ENCODE peak calls at places on chromosome 18, in four cellular contexts. W is PC-3, C is tibial artery, A is H1. T is an unnamed sample. For H3K27me3, the result is how much of the 10 kb centered on the place peaks cover.

GRCh38 chr18:64936671-64937070 is 787.8 kb upstream of the LINC00305 start:
- DNase-seq in W (no peak), C (no peak), A (no peak), T (no peak)

GRCh38 chr18:23648930-23649622 is 13.6 kb downstream of the ANKRD29 start:
- DNase-seq in W (no peak), C (no peak), A (no peak), T (no peak)

GRCh38 chr18:69484699-69485396 is 84.2 kb downstream of the DOK6 start:
- DNase-seq in W (peak), C (no peak), A (no peak), T (no peak)

GRCh38 chr18:36828157-36828629 is 609 bp downstream of the TPGS2 start:
- DNase-seq in W (peak), C (peak), A (no peak), T (peak)

GRCh38 chr18:67710639-67711038 is 194.1 kb upstream of the DSEL start:
- DNase-seq in A (no peak), C (no peak), W (peak), T (peak)

GRCh38 chr18:77369644-77370043 is 120.0 kb downstream of the GALR1 start:
- DNase-seq in W (no peak), C (no peak), A (no peak), T (no peak)

GRCh38 chr18:22685788-22686187 is 247.3 kb upstream of the RBBP8 start:
- DNase-seq in W (no peak), C (no peak), A (no peak), T (no peak)

GRCh38 chr18:74632856-74633255 is 35.2 kb downstream of the ZNF407 start:
- DNase-seq in A (no peak), W (no peak), C (no peak), T (no peak)

GRCh38 chr18:23712445-23712844 is 23.2 kb downstream of the LAMA3 start:
- DNase-seq in C (no peak), W (peak), A (no peak), T (no peak)

GRCh38 chr18:48777026-48777736 is 173.6 kb downstream of the SMAD7 start:
- DNase-seq in W (peak), A (peak), C (peak), T (peak)

GRCh38 chr18:37124511-37124910 is 295.6 kb downstream of the KIAA1328 start:
- DNase-seq in A (no peak), C (no peak), W (no peak), T (no peak)

GRCh38 chr18:34159691-34160185 is 65.0 kb downstream of the NOL4 start:
- DNase-seq in W (no peak), A (no peak), C (no peak), T (no peak)

GRCh38 chr18:7452331-7452730 is 114.8 kb upstream of the PTPRM start:
- DNase-seq in W (peak), A (peak), C (no peak), T (peak)

GRCh38 chr18:43247944-43248343 is 29.3 kb downstream of the SYT4 start:
- DNase-seq in W (no peak), A (no peak), C (no peak), T (no peak)

GRCh38 chr18:41266616-41267015 is 688.4 kb upstream of the PIK3C3 start:
- DNase-seq in C (no peak), A (no peak), W (peak), T (no peak)

GRCh38 chr18:73384246-73384645 is 516.5 kb upstream of the NETO1 start:
- DNase-seq in W (no peak), C (no peak), A (no peak), T (no peak)

GRCh38 chr18:36766836-36767235 is 62.0 kb downstream of the TPGS2 start:
- DNase-seq in A (no peak), C (no peak), W (no peak), T (no peak)

GRCh38 chr18:38586327-38586726 is 1020.7 kb upstream of the CELF4 start:
- DNase-seq in W (no peak), C (no peak), A (no peak), T (no peak)

GRCh38 chr18:56221195-56222065 is 417.0 kb downstream of the TXNL1 start:
- DNase-seq in W (peak), C (no peak), A (no peak), T (no peak)

GRCh38 chr18:40258298-40258697 is 1696.7 kb upstream of the PIK3C3 start:
- DNase-seq in A (no peak), C (no peak), W (no peak), T (no peak)

GRCh38 chr18:24986611-24987270 is 365.2 kb downstream of the ZNF521 start:
- DNase-seq in A (no peak), C (no peak), W (no peak), T (no peak)

GRCh38 chr18:23231340-23232021 is 96.2 kb downstream of the CABLES1 start:
- DNase-seq in W (peak), C (peak), A (no peak), T (peak)

GRCh38 chr18:10661333-10661732 is 135.5 kb downstream of the NAPG start:
- DNase-seq in W (no peak), C (no peak), A (no peak), T (peak)

GRCh38 chr18:26307161-26307773 is 81.0 kb downstream of the TAF4B start:
- DNase-seq in W (peak), A (no peak), C (no peak), T (peak)

GRCh38 chr18:63267990-63268721 is 51.4 kb downstream of the BCL2 start:
- DNase-seq in W (no peak), C (no peak), A (no peak), T (peak)

GRCh38 chr18:48037481-48038271 is 107.2 kb upstream of the SMAD2 start:
- DNase-seq in A (no peak), C (peak), W (no peak), T (peak)

GRCh38 chr18:36331541-36331971 is 34.0 kb downstream of the FHOD3 start:
- DNase-seq in C (no peak), A (no peak), W (no peak), T (peak)

GRCh38 chr18:36338420-36338933 is 41.0 kb downstream of the FHOD3 start:
- DNase-seq in A (no peak), W (no peak), C (no peak), T (no peak)

GRCh38 chr18:37391698-37392548 is 173.7 kb downstream of the CELF4 start:
- DNase-seq in C (no peak), W (no peak), A (no peak), T (no peak)

GRCh38 chr18:35956226-35956625 is 16.3 kb upstream of the RMP24 start:
- DNase-seq in C (no peak), W (no peak), A (no peak), T (no peak)

GRCh38 chr18:39389800-39390379 is 1824.3 kb upstream of the CELF4 start:
- DNase-seq in C (no peak), W (no peak), A (peak), T (no peak)

GRCh38 chr18:67217551-67218166 is 298.9 kb downstream of the DSEL start:
- DNase-seq in C (no peak), A (no peak), W (peak), T (peak)

GRCh38 chr18:35949903-35950627 is 22.4 kb upstream of the RMP24 start:
- DNase-seq in A (no peak), C (peak), W (peak), T (peak)

GRCh38 chr18:21706386-21706865 is 1.9 kb upstream of the ABHD3 start:
- DNase-seq in W (no peak), C (no peak), A (no peak), T (no peak)

GRCh38 chr18:10057808-10058791 is 144.3 kb downstream of the VAPA start:
- DNase-seq in A (no peak), W (peak), C (peak), T (no peak)

GRCh38 chr18:24704921-24705620 is 244.6 kb downstream of the HRH4 start:
- DNase-seq in A (no peak), C (no peak), W (no peak), T (no peak)

GRCh38 chr18:23228102-23229051 is 93.1 kb downstream of the CABLES1 start:
- DNase-seq in W (peak), A (no peak), C (no peak), T (peak)

GRCh38 chr18:63511285-63511684 is 30.9 kb upstream of the SERPINB12 start:
- DNase-seq in C (no peak), W (peak), A (peak), T (peak)

GRCh38 chr18:74963820-74964446 is 245.0 kb downstream of the PTGR3 start:
- DNase-seq in W (peak), C (no peak), A (peak), T (peak)

DNA sequence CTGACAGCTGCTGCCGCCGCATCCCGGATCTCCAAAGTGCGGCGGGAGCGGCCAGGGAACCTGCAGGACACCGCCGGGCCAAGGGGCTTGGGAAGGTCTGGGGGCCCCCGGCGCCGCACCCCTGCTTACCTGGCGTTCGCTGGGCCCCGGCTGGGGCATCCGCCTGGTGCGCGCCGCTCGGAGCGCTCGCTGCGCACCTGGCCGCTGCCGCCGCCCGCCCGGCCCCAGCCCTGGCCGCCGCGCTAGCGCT is 321 bp downstream of the ATP8B1 start:
- DNase-seq in A (no peak), C (no peak), W (no peak), T (no peak)
- H3K27me3 ChIP-seq in A (under half), C (under half), W (under half), T (under half)

DNA sequence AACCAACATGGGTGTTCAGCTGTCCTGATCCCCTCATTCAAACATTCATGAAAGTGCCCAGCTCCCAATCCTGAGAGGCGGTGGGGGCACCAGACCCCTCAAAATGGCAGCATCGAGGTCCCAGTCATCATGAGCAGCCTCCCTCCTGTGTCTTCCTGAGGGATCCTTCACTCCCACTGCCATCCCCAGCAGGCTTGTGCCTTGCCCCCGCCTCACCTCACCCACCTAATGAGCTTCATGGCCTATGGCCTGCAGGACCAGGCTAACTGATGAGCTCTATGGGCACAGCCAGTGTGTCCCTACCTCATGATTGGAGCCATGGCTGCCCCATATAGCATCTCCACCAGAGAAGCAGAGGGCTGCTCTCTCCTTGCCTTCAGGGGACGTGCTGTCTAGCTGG is 47.3 kb upstream of the SLC14A2 start:
- DNase-seq in W (no peak), C (no peak), A (no peak), T (no peak)
- H3K27me3 ChIP-seq in W (under half), C (under half), A (under half), T (under half)

GRCh38 chr18:78970774-78971333 is 8.8 kb upstream of the SALL3 start:
- DNase-seq in C (no peak), W (no peak), A (no peak), T (no peak)
- H3K27me3 ChIP-seq in C (under half), W (half or more), A (under half), T (under half)

DNA sequence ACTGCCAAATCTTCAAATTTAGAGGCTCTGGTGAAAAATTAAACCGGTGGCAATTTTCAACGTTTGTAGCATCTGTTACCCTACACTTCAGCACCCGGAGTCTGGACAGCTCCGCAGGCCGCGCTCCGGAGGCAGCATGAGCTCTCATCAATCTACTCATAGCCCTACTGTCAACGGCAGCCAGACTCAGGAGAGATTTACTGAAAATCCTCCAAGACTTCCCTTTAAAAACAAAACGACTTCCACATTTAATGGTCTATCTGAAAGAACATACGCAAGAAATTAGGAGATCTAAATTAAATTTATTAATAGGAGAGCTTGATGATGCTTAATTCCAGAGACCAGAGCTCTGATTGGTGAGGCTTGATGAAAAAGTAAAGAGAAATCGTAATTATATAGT is 968 bp upstream of the ADCYAP1 start:
- DNase-seq in W (peak), C (no peak), A (no peak), T (peak)
- H3K27me3 ChIP-seq in W (half or more), C (under half), A (half or more), T (half or more)

DNA sequence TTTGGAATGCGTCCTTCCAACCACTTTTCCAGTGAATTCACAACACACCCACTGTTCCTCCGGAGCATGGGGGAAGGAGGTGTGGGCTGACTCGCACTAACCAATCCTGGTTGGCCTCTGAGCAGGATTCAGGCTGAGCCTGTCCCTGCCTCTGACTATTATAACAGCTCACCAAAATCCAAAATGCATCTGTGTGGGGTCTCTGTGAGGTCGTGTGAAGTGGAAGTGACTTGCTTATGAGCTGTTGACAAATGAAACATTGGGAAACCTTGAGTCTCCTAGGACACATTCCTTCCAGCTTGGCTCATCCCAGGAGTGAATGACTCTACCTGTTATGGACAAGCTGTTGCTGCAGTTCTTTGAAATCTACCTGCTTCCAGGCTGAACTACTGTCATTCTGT is 1.5 kb downstream of the CIDEA start:
- DNase-seq in C (no peak), A (no peak), W (peak), T (no peak)
- H3K27me3 ChIP-seq in C (under half), A (under half), W (under half), T (under half)

DNA sequence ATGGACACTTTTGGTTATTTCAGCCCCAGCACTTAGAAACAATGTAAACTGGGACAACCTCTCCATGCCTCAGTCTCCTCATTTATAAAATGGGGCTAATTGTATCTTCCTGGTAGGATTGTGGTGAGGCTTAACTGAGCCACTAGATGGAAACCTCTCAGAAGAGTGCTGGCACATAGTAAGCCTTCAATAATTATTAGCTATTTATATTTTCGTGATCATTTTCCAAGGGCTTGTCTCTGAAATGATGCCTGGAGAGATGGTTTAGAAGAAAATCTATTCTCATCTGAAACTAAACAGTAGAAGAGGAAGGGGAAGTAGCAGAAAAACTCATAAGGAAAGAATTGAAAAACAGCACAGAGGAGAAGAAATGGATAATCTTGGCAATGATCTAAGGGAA is 6.8 kb downstream of the RAX start:
- DNase-seq in C (no peak), W (no peak), A (no peak), T (no peak)
- H3K27me3 ChIP-seq in C (under half), W (half or more), A (half or more), T (half or more)

GRCh38 chr18:29147944-29148343 is 971.0 kb upstream of the CDH2 start:
- DNase-seq in W (peak), C (no peak), A (no peak), T (no peak)

GRCh38 chr18:29140590-29140989 is 963.7 kb upstream of the CDH2 start:
- DNase-seq in C (no peak), A (no peak), W (no peak), T (no peak)

DNA sequence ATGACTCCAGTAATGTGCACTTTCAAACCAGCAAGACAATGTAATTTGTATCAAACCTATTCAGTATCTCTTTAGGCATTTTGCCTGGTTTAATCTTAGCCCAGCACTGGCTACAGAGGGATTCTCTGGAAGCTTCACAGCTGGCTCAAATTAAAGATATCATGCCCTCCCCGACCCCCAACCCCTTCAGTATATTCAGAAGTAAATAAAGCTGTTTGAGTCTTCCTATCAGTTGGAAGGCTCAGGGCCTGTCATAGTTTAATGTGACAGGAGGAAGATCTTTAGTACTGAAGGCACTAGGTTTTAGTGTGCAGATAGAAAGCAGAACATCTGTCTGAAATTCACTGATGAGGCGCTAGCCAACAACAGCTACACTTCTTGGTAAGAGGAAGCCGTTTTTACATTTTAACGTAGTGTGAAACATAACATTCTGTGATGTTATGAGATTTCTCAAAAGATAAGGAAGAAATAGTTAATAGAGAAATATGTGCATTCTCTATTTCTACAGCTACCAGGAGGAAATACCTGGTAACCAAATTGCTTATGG is 969.1 kb upstream of the CDH2 start:
- DNase-seq in C (no peak), W (no peak), A (no peak), T (no peak)
- H3K27me3 ChIP-seq in C (under half), W (under half), A (under half), T (under half)

GRCh38 chr18:59695551-59695950 is 1.7 kb downstream of the CCBE1 start:
- DNase-seq in A (no peak), C (no peak), W (peak), T (no peak)
- H3K27me3 ChIP-seq in A (under half), C (under half), W (under half), T (under half)

T was measured in small intestine.